ENCODE peak calls at places on chromosomes 7 and 10, in ten cellular contexts. K, I, H, S, X, G, R, W, C and J are unnamed samples.

GRCh38 chr7:95840953-95841950 is 68.9 kb downstream of the DYNC1I1 start:
- DNase-seq in C (no peak), G (no peak), K (no peak), X (no peak), R (no peak), S (peak; percentile 79), H (no peak), I (no peak), W (peak; percentile 35), J (no peak)

GRCh38 chr7:46393142-46393541 is 472.1 kb upstream of the IGFBP3 start:
- DNase-seq in C (no peak), G (no peak), W (no peak), K (no peak), R (no peak), S (no peak), X (no peak), H (no peak), I (no peak), J (no peak)

GRCh38 chr7:39453743-39454355 is 112.4 kb upstream of the YAE1 start:
- DNase-seq in X (peak; percentile 21), W (peak; percentile 25), R (no peak), I (peak; percentile 66), G (no peak), H (no peak), C (peak; percentile 56), K (peak; percentile 7), S (peak; percentile 89), J (no peak)

GRCh38 chr7:31073486-31074383 is 21.6 kb downstream of the ADCYAP1R1 start:
- DNase-seq in X (no peak), H (peak; percentile 21), C (no peak), R (peak; percentile 40), I (no peak), S (no peak), W (no peak), G (no peak), K (no peak), J (peak; percentile 13)

GRCh38 chr7:143360788-143361551 is 1.5 kb downstream of the FAM131B start:
- DNase-seq in X (no peak), C (no peak), K (no peak), H (no peak), I (no peak), W (no peak), S (peak; percentile 74), G (no peak), R (no peak), J (no peak)

GRCh38 chr7:57425969-57426628 is 23.9 kb upstream of the ZNF716 start:
- DNase-seq in S (no peak), R (no peak), K (no peak), X (no peak), C (no peak), I (no peak), H (no peak), W (no peak), G (no peak), J (no peak)

GRCh38 chr10:112701528-112702295 is 248.3 kb upstream of the TCF7L2 start:
- DNase-seq in C (no peak), S (no peak), R (no peak), W (no peak), H (no peak), K (no peak), I (no peak), X (no peak), G (no peak), J (no peak)

GRCh38 chr10:60823324-60823723 is 45.0 kb downstream of the CDK1 start:
- DNase-seq in R (no peak), W (no peak), G (no peak), S (no peak), I (no peak), C (no peak), K (no peak), H (no peak), X (no peak), J (no peak)

DNA sequence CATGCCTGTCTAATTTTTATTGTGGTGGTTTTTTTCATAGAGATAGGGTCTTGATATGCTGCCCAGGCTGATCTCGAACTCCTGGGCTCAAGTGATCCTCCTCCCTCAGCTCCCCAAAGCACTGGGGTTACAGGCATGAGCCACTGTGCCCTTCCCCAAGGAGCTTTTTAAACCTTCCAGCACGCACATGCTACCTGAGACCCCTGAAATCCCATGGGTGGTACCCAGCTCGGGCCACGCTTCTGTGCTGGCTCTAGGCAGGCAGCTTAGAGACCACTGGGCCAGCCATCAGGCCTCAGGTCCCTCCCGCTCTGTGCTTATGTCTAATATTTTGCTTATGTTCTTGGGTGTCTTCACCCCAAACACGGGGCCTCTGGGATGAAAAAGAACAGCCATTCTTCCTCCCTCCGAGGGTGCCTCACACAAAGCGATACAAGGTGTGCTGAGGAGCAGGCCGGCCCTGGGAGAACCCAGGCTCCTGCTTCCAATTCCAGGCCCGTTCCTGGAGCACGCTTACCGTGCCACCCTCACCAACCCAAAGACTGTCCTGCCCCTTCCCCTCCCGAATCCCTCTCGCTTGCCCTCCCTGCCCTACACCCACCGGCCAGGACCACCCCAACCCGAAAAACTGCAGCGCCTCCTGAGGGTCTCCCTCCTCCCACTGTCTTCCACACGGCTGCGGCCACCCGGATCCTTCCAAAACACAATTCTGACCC is 10.9 kb downstream of the SPOCK2 start:
- DNase-seq in K (no peak), H (no peak), W (no peak), X (no peak), G (no peak), R (peak; percentile 48), I (no peak), S (no peak), C (no peak), J (peak; percentile 31)
- H3K4me3 ChIP-seq in K (no peak overlapping the region), H (no peak overlapping the region), W (no peak overlapping the region), X (peak overlapping the region; percentile 58), G (no peak overlapping the region), R (no peak overlapping the region), I (no peak overlapping the region), S (no peak overlapping the region), C (no peak overlapping the region), J (no peak overlapping the region)

GRCh38 chr10:100989088-100989487 is 1.7 kb downstream of the TWNK start:
- DNase-seq in H (no peak), S (no peak), W (no peak), C (no peak), X (no peak), R (no peak), I (no peak), G (no peak), K (no peak), J (no peak)

GRCh38 chr10:100988166-100988565 is 823 bp downstream of the TWNK start:
- DNase-seq in K (no peak), R (no peak), C (no peak), G (no peak), H (no peak), W (no peak), I (no peak), X (no peak), S (no peak), J (peak; percentile 27)

GRCh38 chr10:100986623-100986951 is 710 bp downstream of the MRPL43 start:
- DNase-seq in I (no peak), K (no peak), S (no peak), W (no peak), G (no peak), C (no peak), R (no peak), X (no peak), H (no peak), J (no peak)

GRCh38 chr10:100986952-100987684 is at the start of the genes MRPL43 and TWNK:
- DNase-seq in H (peak; percentile 86), C (peak; percentile 91), X (peak; percentile 87), W (peak; percentile 91), R (peak; percentile 92), I (peak; percentile 88), G (peak; percentile 86), S (peak; percentile 96), K (peak; percentile 79), J (peak; percentile 91)

DNA sequence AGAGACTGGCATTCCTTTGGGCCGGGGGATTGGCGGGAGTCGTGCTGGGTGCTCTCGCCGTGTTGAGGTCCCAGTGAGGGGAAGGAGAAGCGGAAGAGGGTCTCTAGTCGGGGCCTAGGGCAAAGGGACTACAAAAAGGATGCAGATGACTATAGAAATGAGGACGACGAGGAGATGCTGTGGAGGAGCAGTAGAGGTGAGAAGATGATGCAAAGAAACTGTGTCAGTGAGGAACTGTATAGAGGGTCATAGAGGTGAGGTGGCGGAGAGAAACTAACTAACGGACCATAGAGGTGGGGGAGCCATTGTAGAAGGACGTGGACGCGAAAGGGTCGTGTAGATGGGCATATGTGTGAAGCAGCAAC is 324 bp downstream of the TWNK start:
- DNase-seq in K (no peak), I (no peak), H (no peak), R (no peak), G (no peak), W (no peak), C (no peak), S (no peak), X (no peak), J (no peak)
- H3K27ac ChIP-seq in K (peak overlapping the region; percentile 76), I (peak overlapping the region; percentile 90), H (peak overlapping the region; percentile 82), R (peak overlapping the region; percentile 71), G (peak overlapping the region; percentile 79), W (peak overlapping the region; percentile 96), C (peak overlapping the region; percentile 84), S (peak overlapping the region; percentile 83), X (peak overlapping the region; percentile 76), J (peak overlapping the region; percentile 80)

DNA sequence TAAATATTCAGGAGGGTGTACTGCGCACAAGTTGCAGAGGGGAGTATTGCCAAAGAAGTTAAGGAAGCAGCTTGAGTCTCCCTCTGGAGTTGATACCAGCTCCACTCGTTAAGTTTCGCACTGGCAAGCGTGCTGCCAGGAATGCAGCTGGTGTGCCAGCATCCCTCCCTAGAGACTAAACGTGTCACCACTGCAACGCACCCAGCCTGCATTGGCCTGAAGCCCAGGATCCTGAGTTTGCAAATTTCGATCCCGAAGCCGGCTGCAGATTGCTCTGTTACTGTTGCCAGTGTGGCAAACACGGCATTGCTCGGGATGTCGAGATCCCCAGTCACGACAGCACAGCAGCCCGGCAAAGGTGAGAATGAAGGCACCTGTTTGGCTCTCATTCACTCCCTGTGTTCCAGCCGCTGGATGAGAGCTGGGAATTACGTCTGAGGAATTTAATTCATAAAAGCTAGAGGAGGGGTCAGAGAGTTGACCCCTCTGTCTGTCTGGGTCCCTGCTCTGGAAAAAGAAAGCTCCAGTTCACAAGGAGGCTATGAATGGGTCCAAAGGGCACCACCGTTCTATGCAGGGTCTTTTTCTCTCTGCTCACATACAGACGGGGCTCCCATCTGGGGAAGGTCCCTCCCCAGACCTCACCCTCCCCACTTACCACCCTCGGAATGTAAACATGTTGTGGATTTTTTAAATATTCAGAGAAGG is 61.0 kb downstream of the NRP1 start:
- DNase-seq in K (no peak), S (peak; percentile 48), H (peak; percentile 88), X (no peak), G (peak; percentile 85), I (no peak), R (peak; percentile 91), W (peak; percentile 78), C (peak; percentile 69), J (peak; percentile 87)
- H3K4me3 ChIP-seq in K (no peak overlapping the region), S (no peak overlapping the region), H (peak overlapping the region; percentile 55), X (no peak overlapping the region), G (peak overlapping the region; percentile 11), I (no peak overlapping the region), R (peak overlapping the region; percentile 29), W (peak overlapping the region; percentile 16), C (no peak overlapping the region), J (peak overlapping the region; percentile 34)

DNA sequence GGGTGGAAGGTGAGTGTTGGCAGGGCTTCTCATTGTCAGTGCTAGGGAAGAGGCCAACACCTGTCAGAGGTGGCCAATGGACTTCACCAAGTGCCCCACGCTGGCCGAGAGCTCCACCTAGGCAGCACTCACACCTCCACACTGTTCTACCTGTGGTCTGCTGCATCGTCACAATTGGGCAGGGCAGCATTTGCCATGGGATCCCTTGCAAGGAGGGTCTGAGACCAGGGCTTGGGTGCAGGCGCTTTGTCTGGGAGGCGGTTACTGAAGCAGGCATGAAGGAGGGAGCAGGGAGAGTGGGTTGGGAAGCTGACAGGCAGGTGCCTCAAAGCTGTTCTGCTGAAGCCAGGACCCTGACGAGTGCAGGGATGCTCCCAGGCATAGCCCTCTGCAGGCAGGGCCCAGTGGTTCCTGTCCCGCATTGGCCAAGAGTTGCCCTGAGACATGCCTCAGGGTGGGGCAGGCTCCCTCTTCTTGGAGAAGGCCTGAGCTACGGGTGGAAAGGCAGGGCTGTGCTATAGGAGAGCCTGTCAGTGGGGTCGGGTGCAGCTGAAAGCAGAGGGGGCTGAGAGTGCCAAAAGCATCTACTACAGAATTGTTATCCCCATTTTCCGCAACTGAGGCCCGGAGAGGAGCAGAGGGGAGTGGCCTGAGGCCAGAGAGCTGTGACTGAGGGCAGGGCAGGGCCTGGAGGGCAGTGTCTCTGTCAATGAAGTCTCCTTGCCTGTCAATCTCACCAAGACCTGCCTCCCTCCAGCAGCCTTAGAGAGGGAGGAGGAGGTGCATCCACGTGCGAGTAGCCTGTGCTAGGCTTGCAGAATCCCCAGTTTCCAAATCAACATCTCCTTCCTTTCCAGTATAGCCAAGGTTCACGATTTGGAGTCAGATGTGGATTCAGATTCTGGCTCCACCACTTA is 4.0 kb downstream of the RBP3 start:
- DNase-seq in S (no peak), X (no peak), W (no peak), C (no peak), H (no peak), I (no peak), R (no peak), G (no peak), K (no peak), J (no peak)
- H3K27ac ChIP-seq in S (no peak overlapping the region), X (no peak overlapping the region), W (no peak overlapping the region), C (no peak overlapping the region), H (no peak overlapping the region), I (no peak overlapping the region), R (no peak overlapping the region), G (no peak overlapping the region), K (no peak overlapping the region), J (no peak overlapping the region)